ENCODE peak calls at places on chromosomes 6 and 20, in six cellular contexts. R is left lung, H is fibroblast of lung, I is upper lobe of right lung, E is stomach, W is brain microvascular endothelial cell. Y is an unnamed sample.

GRCh38 chr6:22444335-22444734 is 125.0 kb upstream of the HDGFL1 start:
- DNase-seq in E (no peak), W (no peak), H (peak), R (no peak), I (no peak), Y (no peak)

GRCh38 chr6:21414065-21414464 is 179.5 kb upstream of the SOX4 start:
- DNase-seq in E (no peak), R (no peak), H (no peak), I (no peak), W (no peak), Y (no peak)

GRCh38 chr6:161100072-161100471 is 108.5 kb downstream of the MAP3K4 start:
- DNase-seq in E (no peak), H (no peak), I (no peak), R (no peak), W (no peak), Y (no peak)

GRCh38 chr6:53250137-53250760 is 98.5 kb downstream of the ELOVL5 start:
- DNase-seq in E (no peak), I (no peak), H (peak), W (peak), R (no peak), Y (no peak)

GRCh38 chr6:127051571-127052260 is 66.8 kb upstream of the RSPO3 start:
- DNase-seq in H (peak), E (no peak), W (peak), I (no peak), R (no peak), Y (no peak)

GRCh38 chr6:106069478-106069877 is 16.7 kb upstream of the PRDM1 start:
- DNase-seq in R (no peak), I (no peak), H (peak), E (peak), W (peak), Y (no peak)

GRCh38 chr6:123529843-123530242 is 106.9 kb downstream of the TRDN start:
- DNase-seq in H (peak), E (no peak), I (no peak), R (no peak), W (no peak), Y (no peak)

GRCh38 chr6:47288245-47289090 is 21.2 kb downstream of the TNFRSF21 start:
- DNase-seq in R (no peak), H (no peak), I (no peak), E (peak), W (no peak), Y (no peak)

GRCh38 chr6:31903957-31904356 is 2.1 kb upstream of the ZBTB12 start:
- DNase-seq in H (no peak), W (peak), R (no peak), E (no peak), I (no peak), Y (no peak)

GRCh38 chr20:63086421-63087235 is 79.9 kb upstream of the BHLHE23 start:
- DNase-seq in W (no peak), R (peak), E (no peak), I (peak), H (no peak), Y (peak)

GRCh38 chr6:160007581-160007980 is 38.7 kb downstream of the IGF2R start:
- DNase-seq in I (no peak), H (no peak), E (no peak), W (no peak), R (no peak), Y (no peak)

GRCh38 chr20:50574586-50574985 is 64.4 kb downstream of the PTPN1 start:
- DNase-seq in I (no peak), W (no peak), H (no peak), E (no peak), R (no peak), Y (no peak)

GRCh38 chr6:164108869-164109769 is 694.6 kb downstream of the QKI start:
- DNase-seq in H (peak), W (no peak), E (no peak), R (no peak), I (peak), Y (peak)

GRCh38 chr6:33826537-33826936 is 22.7 kb upstream of the MLN start:
- DNase-seq in E (peak), I (no peak), W (no peak), R (no peak), H (no peak), Y (no peak)

GRCh38 chr6:138403324-138403800 is 661 bp upstream of the HEBP2 start:
- DNase-seq in I (peak), E (peak), H (no peak), R (peak), W (no peak), Y (peak)

GRCh38 chr6:133894795-133895401 is 6.0 kb downstream of the TCF21 start:
- DNase-seq in W (no peak), I (no peak), H (peak), E (no peak), R (no peak), Y (no peak)

GRCh38 chr6:152669894-152670293 is 27.8 kb upstream of the MYCT1 start:
- DNase-seq in R (no peak), W (no peak), H (peak), E (no peak), I (no peak), Y (no peak)
- H3K27ac ChIP-seq in R (no peak), W (no peak), H (no peak), E (no peak), I (no peak), Y (no peak)

DNA sequence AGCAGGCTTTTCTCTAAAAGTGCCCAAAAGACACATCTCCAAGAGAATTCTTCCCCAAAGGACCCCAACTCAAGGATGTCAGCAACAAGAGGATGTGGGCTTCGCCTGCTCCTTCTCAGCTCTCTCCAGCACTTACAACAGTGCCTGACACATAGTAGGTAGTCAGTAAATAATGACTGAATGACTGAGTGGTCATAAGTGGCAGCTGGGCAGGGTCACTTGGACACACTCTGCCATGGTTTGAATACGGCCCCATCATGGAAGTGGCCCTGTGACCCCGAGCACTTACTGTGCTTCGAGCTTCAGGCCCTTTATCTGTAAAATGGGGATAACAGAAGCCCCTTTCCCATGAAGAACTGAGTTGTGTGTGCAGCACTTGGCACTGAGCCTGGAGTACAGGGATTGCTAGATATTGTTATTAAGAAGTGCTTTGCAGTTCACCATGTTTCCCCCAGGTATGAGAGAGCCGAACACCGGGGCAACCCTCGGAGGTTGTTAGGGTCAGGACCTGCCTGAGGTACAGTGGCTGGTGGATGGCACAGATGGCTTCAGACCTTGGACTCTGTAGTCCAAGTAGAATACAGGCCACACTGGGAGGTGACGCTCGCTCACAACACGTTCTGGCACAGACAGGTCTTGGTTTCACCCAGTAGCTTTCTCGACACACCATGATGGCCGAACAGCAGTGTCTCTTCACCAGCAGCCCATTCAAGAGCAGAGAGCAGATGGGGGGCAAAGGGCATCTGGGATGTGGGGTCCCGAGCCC is 56.0 kb downstream of the NOL4L start:
- DNase-seq in H (no peak), I (no peak), W (no peak), R (peak), E (no peak), Y (peak)
- H3K27ac ChIP-seq in H (no peak), I (no peak), W (no peak), R (no peak), E (peak), Y (no peak)

GRCh38 chr6:15062311-15063252 is 183.3 kb upstream of the JARID2 start:
- DNase-seq in I (no peak), H (peak), R (no peak), E (no peak), W (peak), Y (no peak)

GRCh38 chr6:15061908-15062307 is 184.0 kb upstream of the JARID2 start:
- DNase-seq in H (no peak), I (no peak), W (no peak), R (no peak), E (no peak), Y (no peak)

GRCh38 chr6:15065603-15066002 is 180.3 kb upstream of the JARID2 start:
- DNase-seq in R (no peak), E (no peak), H (peak), I (no peak), W (no peak), Y (no peak)

GRCh38 chr6:15063253-15063853 is 182.5 kb upstream of the JARID2 start:
- DNase-seq in I (peak), E (no peak), R (peak), H (peak), W (peak), Y (no peak)

DNA sequence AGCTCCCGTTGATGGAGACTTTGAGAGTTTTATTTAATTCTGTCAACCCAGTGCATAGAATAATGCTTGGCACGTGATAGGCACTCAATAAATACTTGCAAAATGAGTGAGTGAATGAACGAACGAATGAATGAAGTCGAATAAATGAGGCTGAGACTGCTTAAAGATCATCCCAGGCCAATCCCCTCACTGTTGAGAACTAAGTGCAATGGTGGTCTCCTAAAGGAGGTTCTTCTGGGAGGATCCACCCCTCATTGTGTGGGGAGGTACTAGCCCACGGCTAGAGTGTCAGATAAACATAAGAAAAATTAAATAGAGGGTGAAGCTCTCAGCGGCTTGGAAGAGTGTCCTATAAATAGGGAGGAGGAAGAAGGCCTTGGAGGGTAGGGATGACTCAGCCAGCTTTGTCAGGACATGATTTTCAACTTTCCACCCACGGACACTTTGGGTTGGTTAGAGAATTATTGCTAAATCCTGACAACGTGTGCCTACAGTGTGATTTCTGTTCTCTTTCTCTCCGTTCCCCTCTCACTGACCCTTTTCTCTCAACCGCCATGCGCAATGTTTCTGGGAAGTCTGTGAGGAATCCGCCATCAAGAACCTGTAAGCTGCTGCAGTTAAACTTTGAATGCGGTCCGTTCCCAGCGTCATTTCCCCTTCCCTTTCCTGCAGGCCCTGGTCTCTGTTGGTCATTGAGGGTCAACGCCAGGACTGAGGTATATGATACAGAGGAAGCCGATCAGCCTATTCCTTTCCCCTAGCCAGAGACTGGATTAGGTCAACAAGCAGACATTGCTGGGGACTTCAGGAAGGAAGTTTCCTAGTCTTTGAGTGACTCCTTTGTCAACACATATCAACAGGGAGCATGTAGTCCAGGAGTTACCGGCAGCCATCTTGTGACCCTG is 179.2 kb upstream of the JARID2 start:
- DNase-seq in I (peak), R (no peak), H (peak), W (peak), E (no peak), Y (no peak)
- H3K27ac ChIP-seq in I (peak), R (peak), H (no peak), W (peak), E (peak), Y (no peak)

GRCh38 chr6:148593130-148593812 is 153.6 kb upstream of the UST start:
- DNase-seq in I (peak), R (no peak), E (no peak), W (peak), H (peak), Y (no peak)
- H3K27ac ChIP-seq in I (peak), R (no peak), E (peak), W (peak), H (peak), Y (no peak)

DNA sequence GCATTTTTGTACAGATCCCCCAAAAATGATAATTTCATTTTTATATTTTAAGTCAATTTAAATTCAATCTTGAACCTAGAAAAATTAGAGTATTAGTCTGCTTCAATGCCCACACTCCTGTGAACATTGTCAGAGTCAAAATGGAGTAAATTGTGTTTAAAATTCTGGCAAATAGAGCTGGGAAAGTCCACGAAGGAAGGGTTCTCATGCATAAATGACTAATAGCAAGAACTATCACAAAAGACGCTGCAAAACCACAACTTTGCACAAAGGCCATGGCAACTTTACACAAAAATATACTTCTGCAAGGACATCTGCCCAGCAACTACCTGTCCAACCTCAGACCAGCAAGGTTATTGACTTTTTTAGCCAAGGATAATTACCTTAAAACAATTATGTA is 203.2 kb upstream of the SMLR1 start:
- DNase-seq in W (peak), I (no peak), H (peak), E (no peak), R (no peak), Y (no peak)
- H3K27ac ChIP-seq in W (peak), I (no peak), H (no peak), E (no peak), R (no peak), Y (no peak)

GRCh38 chr20:3784226-3784853 is 2.2 kb downstream of the CENPB start:
- DNase-seq in R (peak), E (no peak), H (no peak), I (no peak), W (no peak), Y (peak)

GRCh38 chr20:3785240-3786125 is 1.1 kb downstream of the CENPB start:
- DNase-seq in I (no peak), W (no peak), H (peak), R (peak), E (peak), Y (peak)

GRCh38 chr20:3786665-3787639 is at the start of gene CENPB:
- DNase-seq in H (peak), E (peak), R (peak), W (peak), I (peak), Y (peak)

GRCh38 chr20:3784863-3785239 is 1.7 kb downstream of the CENPB start:
- DNase-seq in I (no peak), E (no peak), H (no peak), R (no peak), W (no peak), Y (no peak)

GRCh38 chr20:3786126-3786484 is 435 bp downstream of the CENPB start:
- DNase-seq in H (peak), E (peak), R (peak), W (peak), I (peak), Y (no peak)
- H3K27ac ChIP-seq in H (peak), E (peak), R (peak), W (peak), I (peak), Y (peak)

GRCh38 chr6:11921017-11921438 is 91.1 kb upstream of the HIVEP1 start:
- DNase-seq in H (peak), E (peak), W (peak), R (no peak), I (no peak), Y (no peak)

GRCh38 chr6:11920566-11920965 is 91.5 kb upstream of the HIVEP1 start:
- DNase-seq in R (no peak), E (no peak), I (no peak), W (no peak), H (no peak), Y (no peak)

GRCh38 chr6:11919771-11920440 is 92.2 kb upstream of the HIVEP1 start:
- DNase-seq in E (no peak), W (no peak), R (no peak), H (no peak), I (no peak), Y (no peak)

GRCh38 chr6:11918739-11919605 is 93.1 kb upstream of the HIVEP1 start:
- DNase-seq in H (peak), E (no peak), W (no peak), R (no peak), I (no peak), Y (no peak)

GRCh38 chr6:11918021-11918738 is 93.9 kb upstream of the HIVEP1 start:
- DNase-seq in I (no peak), R (no peak), E (no peak), W (peak), H (peak), Y (no peak)
- H3K27ac ChIP-seq in I (no peak), R (no peak), E (no peak), W (peak), H (peak), Y (no peak)

DNA sequence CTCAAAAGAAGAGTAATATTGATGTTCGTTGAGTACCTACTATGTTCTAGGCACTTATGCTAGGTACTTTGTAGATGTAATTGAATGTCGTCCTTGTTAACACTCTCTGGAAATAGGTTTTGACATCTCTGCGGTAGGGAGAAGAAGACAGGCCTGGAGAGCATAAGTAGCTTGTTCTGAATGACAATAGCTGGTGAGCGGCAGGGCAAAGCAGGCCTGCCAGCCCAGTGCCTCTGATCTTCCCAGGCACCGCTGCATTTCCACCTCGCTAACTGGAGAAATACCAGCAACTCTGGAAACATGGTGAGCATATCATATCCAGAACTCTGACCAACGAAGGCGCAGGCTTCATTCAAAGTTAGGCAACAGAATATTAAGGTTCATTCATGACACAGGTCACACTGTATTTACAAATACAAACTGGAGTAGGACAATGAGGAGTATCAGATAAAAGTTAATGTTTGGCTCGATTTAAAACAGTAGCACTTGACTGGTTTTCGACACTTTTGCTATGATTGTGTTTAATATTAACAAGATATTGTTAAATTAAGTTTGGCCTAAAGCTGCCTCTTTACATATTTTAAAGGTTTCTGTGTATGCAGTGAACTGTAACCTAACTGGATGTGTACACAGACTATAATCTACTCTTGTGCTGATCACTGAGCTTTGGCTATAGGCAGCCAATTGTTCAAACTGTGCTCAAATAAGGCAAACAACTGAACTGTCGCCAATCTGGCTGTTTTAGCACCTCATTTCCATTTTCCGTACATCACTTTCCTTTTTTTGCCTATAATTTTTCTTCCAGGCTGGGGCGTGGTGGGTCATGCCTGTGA is 54.1 kb downstream of the PPP1R3G start:
- DNase-seq in R (no peak), H (no peak), E (no peak), W (no peak), I (no peak), Y (no peak)
- H3K27ac ChIP-seq in R (no peak), H (no peak), E (no peak), W (no peak), I (no peak), Y (no peak)